ENCODE peak calls at places on chromosome 1, in four cellular contexts. D is CD8-positive, alpha-beta memory T cell; P is activated T-helper 1 cell treated with anti-CD3 and anti-CD28 coated beads, Interleukin-2, amount 50 U/mL, for 16 hours; O is activated T-helper 2 cell treated with anti-CD3 and anti-CD28 coated beads, Interferon-gamma antibody, Interleukin-2, Interleukin-4, amounts not matched to agents 10 μg/mL and 5 μg/mL and 100 μg/mL, durations not matched to agents 14 hours and 24 hours and 36 hours. A is an unnamed sample.
A peak's percentile ranks its signal among the peaks of the same experiment; 100 is the strongest.

GRCh38 chr1:223846668-223847007 is 891 bp upstream of the TP53BP2 start:
- DNase-seq in P (no peak), O (no peak), D (no peak), A (no peak)

GRCh38 chr1:64842244-64842643 is 97.4 kb downstream of the RAVER2 start:
- DNase-seq in O (no peak), D (no peak), P (no peak), A (no peak)

GRCh38 chr1:160550572-160551034 is 27.5 kb upstream of the SLAMF6 start:
- DNase-seq in P (peak; percentile 19), D (peak; percentile 31), O (peak; percentile 37), A (peak; percentile 67)

GRCh38 chr1:22018583-22019559 is 17.4 kb downstream of the CELA3A start:
- DNase-seq in P (peak; percentile 40), D (peak; percentile 26), O (peak; percentile 75), A (peak; percentile 38)

GRCh38 chr1:224592636-224593579 is 23.2 kb upstream of the CNIH3 start:
- DNase-seq in O (no peak), D (no peak), P (no peak), A (peak; percentile 40)

GRCh38 chr1:150973826-150974579 is 632 bp downstream of the CERS2 start:
- DNase-seq in P (no peak), D (peak; percentile 28), O (peak; percentile 33), A (peak; percentile 71)

GRCh38 chr1:112533029-112533428 is 24.3 kb downstream of the WNT2B start:
- DNase-seq in P (no peak), D (no peak), O (no peak), A (no peak)

GRCh38 chr1:8426996-8427395 is 109.1 kb downstream of the SLC45A1 start:
- DNase-seq in P (no peak), D (no peak), O (no peak), A (peak; percentile 56)